ENCODE peak calls at places on chromosomes 6 and 20, in eight cellular contexts. One of them, this sample, is unnamed.

GRCh38 chr6:45614488-45615285 is 237.0 kb upstream of the SUPT3H start:
- ATAC-seq in gastrocnemius medialis: no peak
- ATAC-seq in heart left ventricle: no peak
- ATAC-seq in body of pancreas: no peak
- ATAC-seq in HepG2: no peak
- ATAC-seq in HCT116: no peak
- ATAC-seq in right lobe of liver: no peak
- ATAC-seq in GM12878: no peak
- ATAC-seq in this sample: no peak

GRCh38 chr20:23334111-23334510 is 16.5 kb upstream of the NXT1 start:
- ATAC-seq in heart left ventricle: no peak
- ATAC-seq in GM12878: no peak
- ATAC-seq in HepG2: no peak
- ATAC-seq in HCT116: no peak
- ATAC-seq in gastrocnemius medialis: no peak
- ATAC-seq in body of pancreas: no peak
- ATAC-seq in right lobe of liver: no peak
- ATAC-seq in this sample: no peak

GRCh38 chr20:50560867-50561266 is 50.7 kb downstream of the PTPN1 start:
- ATAC-seq in heart left ventricle: no peak
- ATAC-seq in right lobe of liver: no peak
- ATAC-seq in body of pancreas: no peak
- ATAC-seq in gastrocnemius medialis: no peak
- ATAC-seq in GM12878: no peak
- ATAC-seq in HepG2: no peak
- ATAC-seq in HCT116: peak
- ATAC-seq in this sample: no peak

GRCh38 chr20:58688838-58689237 is 3.8 kb upstream of the NPEPL1 start:
- ATAC-seq in right lobe of liver: peak
- ATAC-seq in body of pancreas: no peak
- ATAC-seq in heart left ventricle: no peak
- ATAC-seq in GM12878: no peak
- ATAC-seq in HepG2: no peak
- ATAC-seq in gastrocnemius medialis: no peak
- ATAC-seq in HCT116: no peak
- ATAC-seq in this sample: no peak

GRCh38 chr20:2162823-2163166 is 61.2 kb downstream of the STK35 start:
- ATAC-seq in HepG2: peak
- ATAC-seq in body of pancreas: no peak
- ATAC-seq in heart left ventricle: no peak
- ATAC-seq in right lobe of liver: no peak
- ATAC-seq in GM12878: no peak
- ATAC-seq in HCT116: no peak
- ATAC-seq in gastrocnemius medialis: no peak
- ATAC-seq in this sample: no peak

GRCh38 chr6:149087898-149088297 is 229.6 kb upstream of the TAB2 start:
- ATAC-seq in GM12878: no peak
- ATAC-seq in HCT116: no peak
- ATAC-seq in heart left ventricle: no peak
- ATAC-seq in body of pancreas: no peak
- ATAC-seq in right lobe of liver: no peak
- ATAC-seq in HepG2: no peak
- ATAC-seq in gastrocnemius medialis: no peak
- ATAC-seq in this sample: no peak

GRCh38 chr6:119027465-119027864 is 51.0 kb downstream of the FAM184A start:
- ATAC-seq in body of pancreas: no peak
- ATAC-seq in HCT116: no peak
- ATAC-seq in gastrocnemius medialis: no peak
- ATAC-seq in HepG2: no peak
- ATAC-seq in right lobe of liver: no peak
- ATAC-seq in heart left ventricle: no peak
- ATAC-seq in GM12878: no peak
- ATAC-seq in this sample: no peak

GRCh38 chr6:157385482-157385881 is 4.5 kb downstream of the ZDHHC14 start:
- ATAC-seq in HepG2: no peak
- ATAC-seq in body of pancreas: no peak
- ATAC-seq in right lobe of liver: no peak
- ATAC-seq in heart left ventricle: no peak
- ATAC-seq in GM12878: peak
- ATAC-seq in gastrocnemius medialis: no peak
- ATAC-seq in HCT116: no peak
- ATAC-seq in this sample: no peak

GRCh38 chr20:42270539-42270938 is 652.4 kb upstream of the CHD6 start:
- ATAC-seq in heart left ventricle: no peak
- ATAC-seq in right lobe of liver: no peak
- ATAC-seq in HCT116: no peak
- ATAC-seq in body of pancreas: no peak
- ATAC-seq in GM12878: no peak
- ATAC-seq in HepG2: no peak
- ATAC-seq in gastrocnemius medialis: no peak
- ATAC-seq in this sample: no peak

GRCh38 chr6:100335999-100336398 is 128.7 kb downstream of the SIM1 start:
- ATAC-seq in right lobe of liver: no peak
- ATAC-seq in HCT116: no peak
- ATAC-seq in HepG2: no peak
- ATAC-seq in gastrocnemius medialis: no peak
- ATAC-seq in GM12878: no peak
- ATAC-seq in heart left ventricle: no peak
- ATAC-seq in body of pancreas: no peak
- ATAC-seq in this sample: no peak

GRCh38 chr20:39913274-39913673 is 775.8 kb downstream of the MAFB start:
- ATAC-seq in HCT116: no peak
- ATAC-seq in GM12878: no peak
- ATAC-seq in right lobe of liver: no peak
- ATAC-seq in body of pancreas: no peak
- ATAC-seq in HepG2: no peak
- ATAC-seq in gastrocnemius medialis: no peak
- ATAC-seq in heart left ventricle: no peak
- ATAC-seq in this sample: no peak

GRCh38 chr20:10445758-10446157 is 10.7 kb downstream of the SLX4IP start:
- ATAC-seq in right lobe of liver: peak
- ATAC-seq in body of pancreas: no peak
- ATAC-seq in GM12878: no peak
- ATAC-seq in heart left ventricle: no peak
- ATAC-seq in HepG2: no peak
- ATAC-seq in gastrocnemius medialis: no peak
- ATAC-seq in HCT116: no peak
- ATAC-seq in this sample: no peak

GRCh38 chr20:59178983-59179595 is 15.5 kb downstream of the ZNF831 start:
- ATAC-seq in heart left ventricle: peak
- ATAC-seq in gastrocnemius medialis: no peak
- ATAC-seq in HCT116: no peak
- ATAC-seq in HepG2: peak
- ATAC-seq in GM12878: no peak
- ATAC-seq in body of pancreas: no peak
- ATAC-seq in right lobe of liver: no peak
- ATAC-seq in this sample: no peak

GRCh38 chr6:17280552-17281090 is 540 bp upstream of the RBM24 start:
- ATAC-seq in right lobe of liver: peak
- ATAC-seq in heart left ventricle: peak
- ATAC-seq in body of pancreas: peak
- ATAC-seq in GM12878: no peak
- ATAC-seq in gastrocnemius medialis: peak
- ATAC-seq in HepG2: peak
- ATAC-seq in HCT116: no peak
- ATAC-seq in this sample: peak

GRCh38 chr6:75368151-75368779 is 83.7 kb upstream of the TMEM30A start:
- ATAC-seq in GM12878: peak
- ATAC-seq in HepG2: peak
- ATAC-seq in heart left ventricle: peak
- ATAC-seq in body of pancreas: peak
- ATAC-seq in HCT116: peak
- ATAC-seq in right lobe of liver: peak
- ATAC-seq in gastrocnemius medialis: peak
- ATAC-seq in this sample: peak

GRCh38 chr20:48683467-48684175 is 144.2 kb downstream of the PREX1 start:
- ATAC-seq in HepG2: no peak
- ATAC-seq in gastrocnemius medialis: no peak
- ATAC-seq in body of pancreas: no peak
- ATAC-seq in right lobe of liver: no peak
- ATAC-seq in HCT116: no peak
- ATAC-seq in GM12878: no peak
- ATAC-seq in heart left ventricle: no peak
- ATAC-seq in this sample: no peak

GRCh38 chr20:48687097-48687800 is 140.6 kb downstream of the PREX1 start:
- ATAC-seq in gastrocnemius medialis: no peak
- ATAC-seq in GM12878: no peak
- ATAC-seq in body of pancreas: no peak
- ATAC-seq in heart left ventricle: no peak
- ATAC-seq in HCT116: no peak
- ATAC-seq in right lobe of liver: no peak
- ATAC-seq in HepG2: no peak
- ATAC-seq in this sample: no peak

GRCh38 chr20:48686238-48687096 is 141.3 kb downstream of the PREX1 start:
- ATAC-seq in HepG2: no peak
- ATAC-seq in GM12878: no peak
- ATAC-seq in heart left ventricle: peak
- ATAC-seq in gastrocnemius medialis: no peak
- ATAC-seq in HCT116: no peak
- ATAC-seq in right lobe of liver: peak
- ATAC-seq in body of pancreas: no peak
- ATAC-seq in this sample: peak

GRCh38 chr20:48684501-48685041 is 143.2 kb downstream of the PREX1 start:
- ATAC-seq in HepG2: no peak
- ATAC-seq in HCT116: no peak
- ATAC-seq in body of pancreas: no peak
- ATAC-seq in right lobe of liver: no peak
- ATAC-seq in heart left ventricle: no peak
- ATAC-seq in GM12878: no peak
- ATAC-seq in gastrocnemius medialis: no peak
- ATAC-seq in this sample: no peak

GRCh38 chr20:48685300-48685699 is 142.5 kb downstream of the PREX1 start:
- ATAC-seq in right lobe of liver: no peak
- ATAC-seq in gastrocnemius medialis: no peak
- ATAC-seq in body of pancreas: no peak
- ATAC-seq in heart left ventricle: no peak
- ATAC-seq in GM12878: no peak
- ATAC-seq in HepG2: no peak
- ATAC-seq in HCT116: no peak
- ATAC-seq in this sample: no peak
- TF ChIP-seq POLR2A in right lobe of liver: no peak
- TF ChIP-seq POLR2A in gastrocnemius medialis: no peak
- TF ChIP-seq POLR2A in body of pancreas: no peak
- TF ChIP-seq POLR2A in heart left ventricle: no peak
- TF ChIP-seq POLR2A in GM12878: no peak
- TF ChIP-seq POLR2A in HepG2: no peak
- TF ChIP-seq POLR2A in HCT116: no peak
- TF ChIP-seq POLR2A in this sample: no peak

DNA sequence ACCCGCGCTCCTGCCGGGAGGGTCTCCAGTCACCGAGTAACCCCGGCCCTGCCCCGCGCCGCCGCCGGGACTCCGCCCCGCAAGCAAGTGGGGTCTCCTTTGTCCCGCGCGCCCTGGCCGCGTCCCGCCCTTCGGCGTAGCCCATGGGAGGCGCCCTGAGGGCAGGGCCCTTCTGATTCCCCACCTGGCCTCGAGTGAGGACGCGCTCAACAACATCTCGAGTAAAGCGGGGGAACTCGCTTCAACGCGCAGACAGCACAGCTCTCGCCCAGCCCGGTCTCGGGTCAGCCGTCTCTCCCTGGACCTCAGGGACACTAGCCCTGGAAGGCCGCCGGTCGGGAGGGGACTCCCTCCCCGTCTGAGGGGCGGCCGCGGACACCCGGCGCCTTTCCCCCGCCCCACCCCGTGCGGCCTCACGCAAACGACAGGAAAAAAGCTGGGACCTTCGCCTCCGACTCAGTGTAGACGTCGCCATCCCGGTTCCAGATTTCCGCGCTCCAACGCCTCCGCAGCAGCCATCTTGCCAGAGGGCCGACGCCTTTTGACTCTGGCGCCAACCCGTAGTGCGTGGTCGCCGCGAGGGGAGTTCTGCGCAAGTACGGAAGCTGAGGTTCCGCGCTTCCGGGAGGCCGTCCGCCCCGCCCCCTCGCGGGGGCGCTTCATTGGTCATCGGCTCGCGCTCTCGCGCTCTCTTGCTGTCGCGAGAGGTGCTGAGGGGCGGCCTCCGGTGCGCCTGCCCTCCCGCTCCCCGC is 418 bp upstream of the GID8 start:
- ATAC-seq in gastrocnemius medialis: peak
- ATAC-seq in body of pancreas: peak
- ATAC-seq in GM12878: peak
- ATAC-seq in right lobe of liver: peak
- ATAC-seq in HepG2: peak
- ATAC-seq in HCT116: peak
- ATAC-seq in heart left ventricle: peak
- ATAC-seq in this sample: peak
- TF ChIP-seq POLR2A in gastrocnemius medialis: peak
- TF ChIP-seq POLR2A in body of pancreas: peak
- TF ChIP-seq POLR2A in GM12878: peak
- TF ChIP-seq POLR2A in right lobe of liver: peak
- TF ChIP-seq POLR2A in HepG2: peak
- TF ChIP-seq POLR2A in HCT116: peak
- TF ChIP-seq POLR2A in heart left ventricle: peak
- TF ChIP-seq POLR2A in this sample: peak

GRCh38 chr20:36836591-36837329 is 39.2 kb upstream of the TLDC2 start:
- ATAC-seq in body of pancreas: no peak
- ATAC-seq in HCT116: peak
- ATAC-seq in right lobe of liver: peak
- ATAC-seq in gastrocnemius medialis: no peak
- ATAC-seq in GM12878: peak
- ATAC-seq in HepG2: peak
- ATAC-seq in heart left ventricle: no peak
- ATAC-seq in this sample: no peak

GRCh38 chr20:36833275-36834020 is 42.5 kb upstream of the TLDC2 start:
- ATAC-seq in gastrocnemius medialis: no peak
- ATAC-seq in right lobe of liver: no peak
- ATAC-seq in GM12878: no peak
- ATAC-seq in heart left ventricle: no peak
- ATAC-seq in HCT116: no peak
- ATAC-seq in HepG2: no peak
- ATAC-seq in body of pancreas: no peak
- ATAC-seq in this sample: no peak

GRCh38 chr20:36835025-36835424 is 40.9 kb upstream of the TLDC2 start:
- ATAC-seq in HepG2: no peak
- ATAC-seq in HCT116: no peak
- ATAC-seq in body of pancreas: no peak
- ATAC-seq in heart left ventricle: no peak
- ATAC-seq in GM12878: no peak
- ATAC-seq in gastrocnemius medialis: no peak
- ATAC-seq in right lobe of liver: no peak
- ATAC-seq in this sample: no peak

GRCh38 chr20:36832791-36833190 is 43.1 kb upstream of the TLDC2 start:
- ATAC-seq in HCT116: no peak
- ATAC-seq in gastrocnemius medialis: no peak
- ATAC-seq in HepG2: no peak
- ATAC-seq in right lobe of liver: no peak
- ATAC-seq in GM12878: no peak
- ATAC-seq in body of pancreas: no peak
- ATAC-seq in heart left ventricle: no peak
- ATAC-seq in this sample: no peak

GRCh38 chr20:36835453-36836198 is 40.3 kb upstream of the TLDC2 start:
- ATAC-seq in gastrocnemius medialis: peak
- ATAC-seq in HCT116: peak
- ATAC-seq in GM12878: peak
- ATAC-seq in right lobe of liver: peak
- ATAC-seq in body of pancreas: peak
- ATAC-seq in heart left ventricle: peak
- ATAC-seq in HepG2: no peak
- ATAC-seq in this sample: peak
- TF ChIP-seq POLR2A in gastrocnemius medialis: peak
- TF ChIP-seq POLR2A in HCT116: peak
- TF ChIP-seq POLR2A in GM12878: peak
- TF ChIP-seq POLR2A in right lobe of liver: no peak
- TF ChIP-seq POLR2A in body of pancreas: peak
- TF ChIP-seq POLR2A in heart left ventricle: peak
- TF ChIP-seq POLR2A in HepG2: no peak
- TF ChIP-seq POLR2A in this sample: peak

GRCh38 chr6:13484138-13484708 is 3.2 kb downstream of the GFOD1 start:
- ATAC-seq in right lobe of liver: peak
- ATAC-seq in gastrocnemius medialis: no peak
- ATAC-seq in HCT116: no peak
- ATAC-seq in GM12878: peak
- ATAC-seq in heart left ventricle: no peak
- ATAC-seq in body of pancreas: no peak
- ATAC-seq in HepG2: peak
- ATAC-seq in this sample: no peak
- TF ChIP-seq POLR2A in right lobe of liver: peak
- TF ChIP-seq POLR2A in gastrocnemius medialis: no peak
- TF ChIP-seq POLR2A in HCT116: no peak
- TF ChIP-seq POLR2A in GM12878: no peak
- TF ChIP-seq POLR2A in heart left ventricle: no peak
- TF ChIP-seq POLR2A in body of pancreas: no peak
- TF ChIP-seq POLR2A in HepG2: no peak
- TF ChIP-seq POLR2A in this sample: no peak

This sample was measured in gastroesophageal sphincter.